ENCODE peak calls at places on chromosome 3, in four cellular contexts. V is mammary epithelial cell, G is lower lobe of right lung, T is transverse colon. N is an unnamed sample.

GRCh38 chr3:12993022-12993622 is 80.1 kb downstream of the IQSEC1 start:
- DNase-seq in G (no peak), V (no peak), T (peak; percentile 26), N (peak; percentile 43)

GRCh38 chr3:25527796-25528195 is 99.7 kb downstream of the RARB start:
- DNase-seq in V (no peak), G (no peak), T (no peak), N (no peak)

GRCh38 chr3:46112296-46112695 is 85.0 kb upstream of the XCR1 start:
- DNase-seq in T (no peak), V (peak; percentile 91), G (no peak), N (no peak)

GRCh38 chr3:42680256-42680655 is 5.1 kb upstream of the KLHL40 start:
- DNase-seq in T (no peak), G (no peak), V (peak; percentile 45), N (no peak)

GRCh38 chr3:112000971-112001370 is 2.2 kb downstream of the TAGLN3 start:
- DNase-seq in V (no peak), G (no peak), T (no peak), N (no peak)

GRCh38 chr3:112376996-112377395 is 44.0 kb downstream of the CD200 start:
- DNase-seq in T (no peak), G (no peak), V (peak; percentile 57), N (no peak)

GRCh38 chr3:98541695-98542094 is 9.9 kb downstream of the GPR15 start:
- DNase-seq in G (no peak), V (no peak), T (no peak), N (no peak)

GRCh38 chr3:4029135-4029534 is 229.9 kb downstream of the LRRN1 start:
- DNase-seq in T (no peak), G (no peak), V (no peak), N (no peak)

GRCh38 chr3:10599444-10599843 is 94.1 kb upstream of the ATP2B2 start:
- DNase-seq in T (no peak), V (no peak), G (no peak), N (no peak)

GRCh38 chr3:108477511-108478147 is 32.8 kb downstream of the MYH15 start:
- DNase-seq in T (peak; percentile 79), G (no peak), V (peak; percentile 48), N (no peak)

GRCh38 chr3:11638669-11639402 is 4.9 kb downstream of the VGLL4 start:
- DNase-seq in G (no peak), V (peak; percentile 45), T (no peak), N (no peak)

GRCh38 chr3:69090021-69090420 is 5.3 kb downstream of the ARL6IP5 start:
- DNase-seq in T (no peak), V (peak; percentile 82), G (no peak), N (no peak)

GRCh38 chr3:127732879-127733350 is 60.2 kb downstream of the ABTB1 start:
- DNase-seq in G (no peak), T (no peak), V (no peak), N (no peak)

GRCh38 chr3:71395927-71396695 is 187.4 kb downstream of the FOXP1 start:
- DNase-seq in T (no peak), V (no peak), G (no peak), N (no peak)

GRCh38 chr3:12574131-12574530 is 17.2 kb downstream of the MKRN2 start:
- DNase-seq in G (no peak), V (no peak), T (no peak), N (no peak)

GRCh38 chr3:174973465-174973864 is 114.3 kb downstream of the NAALADL2 start:
- DNase-seq in V (peak; percentile 78), G (no peak), T (no peak), N (no peak)

GRCh38 chr3:175312766-175313165 is 453.6 kb downstream of the NAALADL2 start:
- DNase-seq in G (no peak), T (no peak), V (no peak), N (no peak)

GRCh38 chr3:112334709-112335108 is 1.8 kb downstream of the CD200 start:
- DNase-seq in G (no peak), T (no peak), V (no peak), N (no peak)

DNA sequence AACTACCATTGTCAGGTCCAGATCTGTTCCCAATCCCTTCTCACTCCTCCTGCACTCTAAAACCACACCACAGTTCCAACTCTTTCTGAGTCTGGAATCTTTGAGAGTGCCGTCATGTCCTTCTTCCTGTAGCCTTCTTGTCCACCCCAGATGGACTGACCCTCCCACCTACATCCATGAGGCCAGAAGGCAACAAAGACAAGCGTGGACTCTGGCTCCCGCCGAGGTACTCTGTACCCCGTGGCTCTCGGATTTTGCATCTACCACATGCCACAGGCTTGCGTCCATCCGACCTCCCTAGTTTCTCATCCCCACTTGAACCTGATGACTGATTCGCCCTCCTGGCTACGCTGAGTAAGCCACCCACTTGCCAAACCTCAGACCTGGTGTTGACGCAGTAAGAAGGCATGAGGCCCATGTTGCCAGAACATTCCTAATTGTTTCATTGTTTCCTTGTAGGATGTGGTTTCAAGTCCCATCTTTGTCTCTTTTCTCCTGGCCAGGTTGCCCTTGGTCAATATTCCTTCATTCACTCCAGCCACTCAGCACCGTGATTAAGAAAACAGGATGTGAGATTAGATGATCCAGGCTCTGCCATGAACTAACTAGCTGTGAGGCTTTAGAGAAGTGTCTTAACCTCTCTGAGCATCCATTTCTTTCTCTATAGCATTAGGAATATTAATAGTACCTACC is 1.1 kb upstream of the ZBTB38 start:
- DNase-seq in V (peak; percentile 100), T (no peak), G (no peak), N (peak; percentile 50)
- H3K4me3 ChIP-seq in V (no peak overlapping the region), T (no peak overlapping the region), G (no peak overlapping the region), N (no peak overlapping the region)

DNA sequence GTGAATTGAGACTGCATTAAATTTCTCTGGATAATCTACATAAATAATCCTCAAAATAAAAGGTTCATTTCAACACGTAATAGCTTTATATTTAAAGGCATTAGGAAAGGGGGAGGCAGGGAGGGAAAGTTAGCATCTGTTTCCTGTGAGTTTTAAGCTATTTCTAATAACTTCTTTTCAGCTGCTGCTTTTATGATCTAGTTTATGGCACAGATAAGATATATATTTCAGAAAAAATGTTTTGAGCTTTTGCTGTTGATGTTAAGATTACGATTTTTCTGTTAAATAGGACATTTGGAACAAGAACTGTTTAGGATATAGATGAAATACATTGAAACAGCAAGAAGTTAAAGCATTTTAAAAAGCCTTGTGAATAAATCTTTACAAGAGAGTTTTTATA is 30.1 kb downstream of the UBE2E1 start:
- DNase-seq in V (no peak), G (no peak), T (no peak), N (no peak)
- H3K27me3 ChIP-seq in V (no peaks in the 10 kb centered on the region), G (no peaks in the 10 kb centered on the region), T (no peaks in the 10 kb centered on the region), N (no peaks in the 10 kb centered on the region)

GRCh38 chr3:63960048-63960711 is 48.0 kb upstream of the SCAANT1 start:
- DNase-seq in T (peak; percentile 34), V (peak; percentile 71), G (no peak), N (no peak)
- H3K4me3 ChIP-seq in T (peak overlapping the region; percentile 25), V (no peak overlapping the region), G (peak overlapping the region; percentile 19), N (peak overlapping the region; percentile 13)

GRCh38 chr3:38644662-38645053 is 4.8 kb downstream of the SCN5A start:
- DNase-seq in V (no peak), G (no peak), T (no peak), N (no peak)
- H3K27me3 ChIP-seq in V (peaks cover 12% of the 10 kb centered on the region), G (peaks cover 53% of the 10 kb centered on the region), T (peaks cover 33% of the 10 kb centered on the region), N (no peaks in the 10 kb centered on the region)

GRCh38 chr3:156285626-156286025 is 165.2 kb downstream of the KCNAB1 start:
- DNase-seq in V (no peak), G (no peak), T (no peak), N (no peak)

GRCh38 chr3:156293566-156293965 is 173.2 kb downstream of the KCNAB1 start:
- DNase-seq in V (no peak), G (no peak), T (no peak), N (no peak)

GRCh38 chr3:156291269-156292123 is 171.1 kb downstream of the KCNAB1 start:
- DNase-seq in G (no peak), T (no peak), V (peak; percentile 25), N (no peak)

GRCh38 chr3:156290917-156291268 is 170.5 kb downstream of the KCNAB1 start:
- DNase-seq in V (no peak), T (no peak), G (no peak), N (no peak)
- H3K4me3 ChIP-seq in V (no peak overlapping the region), T (peak overlapping the region; percentile 47), G (peak overlapping the region; percentile 33), N (no peak overlapping the region)

GRCh38 chr3:124881976-124882697 is 5.0 kb downstream of the ITGB5 start:
- DNase-seq in G (no peak), T (no peak), V (no peak), N (no peak)
- H3K27me3 ChIP-seq in G (no peaks in the 10 kb centered on the region), T (no peaks in the 10 kb centered on the region), V (no peaks in the 10 kb centered on the region), N (no peaks in the 10 kb centered on the region)

DNA sequence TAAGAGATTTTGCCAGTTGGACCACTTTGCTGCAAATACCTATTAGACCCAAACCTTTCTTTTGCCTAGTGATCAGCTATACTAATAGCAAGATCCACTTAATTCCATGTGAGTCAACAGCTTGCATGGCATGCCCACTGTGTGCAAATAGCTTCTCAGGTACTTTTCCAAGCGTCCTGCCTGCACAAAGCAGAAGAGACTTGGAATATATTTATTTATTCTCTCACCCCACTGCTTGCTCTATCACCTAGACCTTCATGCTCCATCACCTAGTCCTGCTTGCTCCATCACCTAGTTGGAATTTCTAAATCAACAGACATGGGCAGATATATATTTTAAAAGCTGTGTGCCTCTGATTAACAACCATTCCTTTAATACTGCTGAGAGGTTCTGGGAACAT is 47.6 kb downstream of the MBNL1 start:
- DNase-seq in T (no peak), V (peak; percentile 29), G (no peak), N (no peak)
- H3K4me3 ChIP-seq in T (no peak overlapping the region), V (no peak overlapping the region), G (no peak overlapping the region), N (no peak overlapping the region)

DNA sequence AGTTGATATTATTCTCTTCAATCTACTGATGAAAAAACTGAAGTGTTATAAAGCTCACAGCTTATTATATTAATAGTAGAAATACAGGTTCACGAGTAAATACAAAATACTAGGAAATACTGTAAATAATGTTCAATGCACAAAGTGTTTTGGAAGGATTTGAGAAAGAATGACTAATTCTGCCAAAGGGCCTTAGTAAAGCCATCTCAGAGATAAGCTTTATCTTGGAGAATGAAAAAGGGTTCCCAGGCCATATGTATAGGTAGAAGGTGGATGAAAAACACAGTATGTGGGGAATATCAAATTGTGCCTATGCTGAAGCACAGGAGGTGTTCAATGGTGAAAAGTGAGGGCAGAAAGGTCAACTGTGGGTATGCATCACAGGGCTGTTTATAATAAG is 123.5 kb downstream of the CMSS1 start:
- DNase-seq in V (no peak), G (no peak), T (no peak), N (no peak)
- H3K27me3 ChIP-seq in V (no peaks in the 10 kb centered on the region), G (no peaks in the 10 kb centered on the region), T (no peaks in the 10 kb centered on the region), N (no peaks in the 10 kb centered on the region)

N was measured in ovary.